ENCODE peak calls at places on chromosomes 7 and 10, in five cellular contexts. U is uterus, D is hepatocyte, G is body of pancreas, B is HepG2. L is an unnamed sample.

GRCh38 chr7:141003172-141004080 is 11.3 kb downstream of the MRPS33 start:
- DNase-seq in U (no peak), D (peak; percentile 23), G (no peak), B (peak; percentile 51), L (no peak)

GRCh38 chr10:97632949-97633884 is at the start of gene MORN4:
- DNase-seq in U (peak; percentile 93), D (peak; percentile 96), G (peak; percentile 94), B (peak; percentile 88), L (peak; percentile 93)

GRCh38 chr7:2384354-2385243 is 18.8 kb upstream of the CHST12 start:
- DNase-seq in U (no peak), D (no peak), G (no peak), B (no peak), L (no peak)

GRCh38 chr10:8049151-8049873 is 5.2 kb upstream of the GATA3 start:
- DNase-seq in U (no peak), D (peak; percentile 25), G (no peak), B (no peak), L (no peak)

GRCh38 chr10:82888809-82889455 is 1013.9 kb downstream of the NRG3 start:
- DNase-seq in U (no peak), D (no peak), G (no peak), B (no peak), L (no peak)

GRCh38 chr10:86650151-86650550 is 4.2 kb upstream of the OPN4 start:
- DNase-seq in U (no peak), D (no peak), G (no peak), B (no peak), L (no peak)

GRCh38 chr7:14380881-14381280 is 391.4 kb upstream of the ETV1 start:
- DNase-seq in U (no peak), D (no peak), G (no peak), B (no peak), L (no peak)

GRCh38 chr10:82925547-82925946 is 1050.6 kb downstream of the NRG3 start:
- DNase-seq in U (no peak), D (no peak), G (no peak), B (no peak), L (no peak)

GRCh38 chr7:22361795-22362194 is 4.8 kb upstream of the RAPGEF5 start:
- DNase-seq in U (no peak), D (no peak), G (peak; percentile 78), B (no peak), L (peak; percentile 5)

GRCh38 chr7:41885078-41885477 is 182.2 kb upstream of the INHBA start:
- DNase-seq in U (no peak), D (no peak), G (no peak), B (no peak), L (peak; percentile 36)

GRCh38 chr7:156147104-156147503 is 334.8 kb upstream of the SHH start:
- DNase-seq in U (no peak), D (peak; percentile 75), G (peak; percentile 48), B (peak; percentile 13), L (no peak)

GRCh38 chr7:75056476-75056875 is 17.1 kb downstream of the RCC1L start:
- DNase-seq in U (peak; percentile 56), D (no peak), G (no peak), B (no peak), L (peak; percentile 56)

GRCh38 chr7:117019786-117020604 is 66.7 kb downstream of the ST7 start:
- DNase-seq in U (peak; percentile 57), D (peak; percentile 88), G (peak; percentile 33), B (no peak), L (peak; percentile 96)

GRCh38 chr7:27124979-27125689 is 5.4 kb downstream of the HOXA4 start:
- DNase-seq in U (no peak), D (no peak), G (no peak), B (no peak), L (no peak)

GRCh38 chr7:154960063-154960790 is 42.7 kb downstream of the PAXIP1 start:
- DNase-seq in U (no peak), D (no peak), G (no peak), B (peak; percentile 36), L (no peak)

GRCh38 chr7:98312201-98312600 is 30.7 kb downstream of the BRI3 start:
- DNase-seq in U (no peak), D (no peak), G (no peak), B (no peak), L (no peak)

GRCh38 chr7:87151701-87152111 is 547 bp upstream of the DMTF1 start:
- DNase-seq in U (no peak), D (no peak), G (no peak), B (no peak), L (no peak)

DNA sequence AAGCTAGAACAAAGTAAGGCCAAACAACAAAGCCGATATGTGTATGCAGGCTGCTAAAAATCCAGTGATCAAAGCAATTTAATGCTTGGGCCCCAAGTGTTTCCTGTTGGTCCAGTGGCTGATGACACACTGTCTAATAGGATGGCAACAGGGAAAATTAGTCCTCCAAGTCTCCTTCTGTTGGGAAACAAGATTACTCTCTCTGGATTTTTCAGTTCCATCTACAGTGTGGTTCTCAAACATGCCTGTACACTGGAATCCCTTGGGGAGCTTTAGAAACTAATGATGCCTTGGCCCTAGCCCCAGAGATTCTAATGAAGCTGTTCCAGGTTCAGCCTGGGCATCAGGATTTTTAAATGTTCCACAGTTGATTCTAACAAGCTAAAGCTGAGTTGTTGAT is 198.7 kb downstream of the AHR start:
- DNase-seq in U (no peak), D (no peak), G (no peak), B (no peak), L (peak; percentile 21)
- H3K4me3 ChIP-seq in U (no peak overlapping the region), D (no peak overlapping the region), G (no peak overlapping the region), B (no peak overlapping the region), L (no peak overlapping the region)

DNA sequence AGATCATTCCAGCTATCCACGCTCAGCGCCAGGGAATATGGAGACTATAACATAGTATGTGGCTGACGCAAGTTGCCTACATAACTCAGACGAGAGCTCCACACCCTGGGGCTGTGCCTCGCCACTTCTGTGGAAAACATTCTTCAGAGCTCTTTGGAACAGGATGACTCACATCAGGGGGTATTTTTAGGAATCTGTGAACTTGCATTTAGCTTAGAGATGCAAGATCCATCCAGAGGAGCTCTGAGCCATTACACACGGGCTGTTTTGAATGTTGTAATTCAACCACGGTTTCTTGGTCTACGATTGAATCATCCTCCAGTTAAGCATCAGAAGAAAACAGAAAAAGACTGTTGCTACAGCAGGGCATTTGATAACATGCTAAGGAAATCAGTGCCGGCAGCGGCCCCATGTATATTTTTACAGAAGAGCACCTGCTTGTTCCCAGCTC is 481.4 kb upstream of the AKR1E2 start:
- DNase-seq in U (peak; percentile 62), D (peak; percentile 86), G (no peak), B (no peak), L (peak; percentile 99)
- H3K4me3 ChIP-seq in U (no peak overlapping the region), D (no peak overlapping the region), G (no peak overlapping the region), B (no peak overlapping the region), L (no peak overlapping the region)

DNA sequence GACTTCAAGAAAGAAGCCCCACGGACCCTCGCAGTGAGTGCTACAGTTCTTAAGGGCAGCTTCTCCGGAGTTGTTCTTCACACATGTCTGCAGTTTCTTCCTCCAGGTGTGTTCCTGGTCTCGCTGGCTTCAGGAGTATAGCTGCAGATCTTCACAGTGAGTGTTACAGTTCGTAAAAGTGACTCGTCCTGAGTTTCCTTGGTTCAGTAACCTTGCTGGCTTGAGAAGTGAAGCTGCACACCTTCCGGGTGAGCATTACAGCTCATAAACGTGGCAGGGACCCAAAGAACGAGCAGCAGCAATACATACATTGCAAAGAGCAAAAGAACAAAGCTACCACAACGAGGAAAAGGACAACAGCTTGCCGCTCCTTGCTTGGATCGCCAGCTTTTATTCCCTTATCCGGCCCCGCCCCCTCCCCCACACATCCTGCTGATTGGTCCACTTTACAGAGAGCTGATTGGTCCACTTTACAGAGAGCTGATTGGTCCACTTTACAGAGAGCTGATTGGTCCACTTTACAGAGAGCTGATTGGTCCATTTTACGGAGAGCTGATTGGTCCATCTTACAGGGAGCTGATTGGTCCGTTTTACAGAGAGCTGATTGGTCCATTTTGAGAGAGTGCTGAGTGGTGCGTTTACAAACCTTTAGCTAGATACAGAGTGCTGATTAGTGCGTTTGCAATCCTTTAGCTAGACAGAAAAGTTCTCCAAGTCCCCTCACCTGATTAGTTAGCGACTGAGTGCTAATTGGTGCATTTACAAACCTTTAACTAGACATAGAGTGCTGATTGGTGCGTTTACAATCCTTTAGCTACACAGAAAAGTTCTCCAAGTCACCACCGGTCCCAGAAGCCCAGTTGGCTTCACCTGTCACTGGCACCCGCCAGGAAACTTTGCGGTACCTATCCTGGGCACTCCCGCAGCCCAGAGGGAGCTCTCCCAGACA is 165.3 kb downstream of the AGMO start:
- DNase-seq in U (no peak), D (no peak), G (no peak), B (no peak), L (no peak)
- H3K4me3 ChIP-seq in U (no peak overlapping the region), D (no peak overlapping the region), G (no peak overlapping the region), B (no peak overlapping the region), L (no peak overlapping the region)

GRCh38 chr7:92646966-92647625 is 56.9 kb upstream of the FAM133B start:
- DNase-seq in U (no peak), D (no peak), G (no peak), B (no peak), L (no peak)

GRCh38 chr7:92643821-92644220 is 53.6 kb upstream of the FAM133B start:
- DNase-seq in U (no peak), D (no peak), G (no peak), B (no peak), L (no peak)

GRCh38 chr7:92645531-92646061 is 55.4 kb upstream of the FAM133B start:
- DNase-seq in U (no peak), D (peak; percentile 66), G (no peak), B (peak; percentile 7), L (peak; percentile 58)

GRCh38 chr7:92645114-92645497 is 54.9 kb upstream of the FAM133B start:
- DNase-seq in U (no peak), D (no peak), G (no peak), B (no peak), L (no peak)

GRCh38 chr7:92644406-92645113 is 54.4 kb upstream of the FAM133B start:
- DNase-seq in U (no peak), D (no peak), G (no peak), B (no peak), L (peak; percentile 55)
- H3K4me3 ChIP-seq in U (no peak overlapping the region), D (no peak overlapping the region), G (no peak overlapping the region), B (no peak overlapping the region), L (no peak overlapping the region)

DNA sequence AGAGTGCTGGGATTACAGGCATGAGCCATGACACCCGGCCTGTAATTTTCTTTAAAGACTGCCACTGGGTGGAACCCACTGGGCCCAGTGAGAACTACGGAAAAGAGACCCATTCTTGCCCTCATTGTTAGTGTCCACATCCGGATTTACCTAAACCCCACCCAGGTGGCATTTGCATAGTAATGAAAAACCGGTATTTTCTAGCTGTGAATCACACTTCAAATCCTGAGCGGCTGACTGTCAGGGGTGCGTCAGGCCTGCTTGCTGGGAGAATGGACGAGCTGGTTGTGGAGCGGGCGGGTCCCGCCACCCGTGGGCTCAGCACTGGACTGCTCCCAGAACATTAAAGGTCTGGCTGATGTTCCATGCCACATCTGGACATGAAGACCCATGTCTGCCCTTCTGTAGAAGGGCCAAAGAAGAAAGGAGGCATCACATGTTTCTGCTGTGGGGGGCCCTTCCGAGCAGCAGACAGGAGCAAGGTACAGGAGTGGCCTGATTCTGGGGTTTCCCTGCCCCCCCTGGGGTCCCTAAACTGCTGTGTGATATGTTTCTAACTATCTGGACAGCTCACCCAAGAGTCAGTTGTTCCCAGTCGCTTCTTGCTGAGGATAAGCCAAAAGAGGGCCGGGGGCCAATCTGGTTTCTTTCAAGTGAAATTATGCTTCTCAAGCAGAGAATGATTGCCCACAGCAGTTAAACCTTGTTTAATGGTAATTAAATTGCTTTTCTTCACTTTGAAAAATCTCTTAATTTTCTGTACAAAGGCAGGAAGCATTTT is 46.4 kb downstream of the KIAA1217 start:
- DNase-seq in U (no peak), D (peak; percentile 44), G (no peak), B (no peak), L (no peak)
- H3K4me3 ChIP-seq in U (no peak overlapping the region), D (no peak overlapping the region), G (no peak overlapping the region), B (no peak overlapping the region), L (no peak overlapping the region)

L was measured in cardiac fibroblast.